ENCODE peak calls at places on chromosomes 4 and X, in five cellular contexts. T is lung, G is thoracic aorta, W is brain microvascular endothelial cell, B is HCT116. K is an unnamed sample.

GRCh38 chr4:19748911-19749473 is 502.7 kb upstream of the SLIT2 start:
- DNase-seq in T (peak), G (no peak), W (no peak), B (no peak), K (no peak)

GRCh38 chr4:4735870-4736269 is 123.6 kb upstream of the MSX1 start:
- DNase-seq in T (no peak), G (no peak), W (no peak), B (no peak), K (no peak)

GRCh38 chrX:99353412-99353811 is 1056.7 kb downstream of the PCDH19 start:
- DNase-seq in T (no peak), G (no peak), W (no peak), B (no peak), K (no peak)

GRCh38 chrX:51955200-51955599 is 61.8 kb downstream of the MAGED1 start:
- DNase-seq in T (no peak), G (no peak), W (no peak), B (no peak), K (no peak)

GRCh38 chrX:47612418-47612817 is 7.2 kb downstream of the SYN1 start:
- DNase-seq in T (no peak), G (no peak), W (no peak), B (no peak), K (no peak)

GRCh38 chrX:15146515-15146914 is 123.4 kb downstream of the ASB9 start:
- DNase-seq in T (no peak), G (no peak), W (peak), B (no peak), K (no peak)

GRCh38 chrX:74349387-74349786 is 45.4 kb downstream of the ZCCHC13 start:
- DNase-seq in T (no peak), G (no peak), W (peak), B (peak), K (no peak)

GRCh38 chr4:1381944-1382541 is 24.2 kb downstream of the NKX1-1 start:
- DNase-seq in T (no peak), G (no peak), W (no peak), B (no peak), K (no peak)

GRCh38 chrX:72061091-72061490 is 70.6 kb downstream of the RTL5 start:
- DNase-seq in T (no peak), G (no peak), W (no peak), B (no peak), K (no peak)

GRCh38 chr4:154911097-154911496 is 130.0 kb downstream of the RBM46 start:
- DNase-seq in T (no peak), G (no peak), W (no peak), B (no peak), K (no peak)

GRCh38 chrX:150364347-150365050 is 1.4 kb downstream of the MAMLD1 start:
- DNase-seq in T (peak), G (no peak), W (no peak), B (no peak), K (no peak)

GRCh38 chrX:119655125-119655524 is 37.8 kb downstream of the SEPTIN6 start:
- DNase-seq in T (no peak), G (no peak), W (peak), B (no peak), K (no peak)

GRCh38 chr4:184216436-184217004 is 1.2 kb downstream of the ENPP6 start:
- DNase-seq in T (no peak), G (no peak), W (no peak), B (no peak), K (no peak)

GRCh38 chr4:24209131-24209530 is 319.3 kb upstream of the PPARGC1A start:
- DNase-seq in T (no peak), G (no peak), W (no peak), B (no peak), K (no peak)

GRCh38 chr4:6275898-6276563 is 6.4 kb downstream of the WFS1 start:
- DNase-seq in T (no peak), G (no peak), W (no peak), B (no peak), K (no peak)

GRCh38 chr4:13244342-13244905 is 239.7 kb downstream of the RAB28 start:
- DNase-seq in T (no peak), G (no peak), W (no peak), B (no peak), K (no peak)

GRCh38 chrX:140508958-140509357 is 4.1 kb upstream of the SOX3 start:
- DNase-seq in T (no peak), G (no peak), W (no peak), B (no peak), K (no peak)

GRCh38 chr4:138911903-138912713 is 103.5 kb upstream of the NOCT start:
- DNase-seq in T (no peak), G (no peak), W (no peak), B (no peak), K (no peak)

GRCh38 chrX:108070891-108071290 is 20.5 kb downstream of the PSMD10 start:
- DNase-seq in T (no peak), G (no peak), W (peak), B (no peak), K (no peak)

GRCh38 chr4:140807491-140808257 is 51.5 kb upstream of the TBC1D9 start:
- DNase-seq in T (no peak), G (no peak), W (peak), B (no peak), K (no peak)

GRCh38 chrX:100635040-100635439 is 1.6 kb downstream of the TSPAN6 start:
- DNase-seq in T (no peak), G (no peak), W (no peak), B (no peak), K (no peak)

GRCh38 chrX:68684291-68684918 is 36.9 kb downstream of the STARD8 start:
- DNase-seq in T (no peak), G (no peak), W (no peak), B (no peak), K (peak)

GRCh38 chr4:73726000-73726399 is 14.4 kb upstream of the CXCL8 start:
- DNase-seq in T (no peak), G (no peak), W (peak), B (peak), K (no peak)

GRCh38 chr4:22456291-22456690 is 59.6 kb downstream of the ADGRA3 start:
- DNase-seq in T (no peak), G (no peak), W (no peak), B (no peak), K (no peak)

GRCh38 chr4:144709793-144710525 is 64.0 kb downstream of the HHIP start:
- DNase-seq in T (no peak), G (no peak), W (peak), B (peak), K (no peak)

GRCh38 chr4:151912626-151913025 is 151.8 kb upstream of the GATB start:
- DNase-seq in T (no peak), G (no peak), W (no peak), B (no peak), K (no peak)

GRCh38 chr4:10164877-10165283 is 48.3 kb upstream of the WDR1 start:
- DNase-seq in T (no peak), G (no peak), W (peak), B (peak), K (no peak)

GRCh38 chr4:130738233-130738632 is 1642.3 kb downstream of the C4orf33 start:
- DNase-seq in T (no peak), G (no peak), W (no peak), B (no peak), K (no peak)

GRCh38 chr4:99117876-99118693 is 26.0 kb downstream of the ADH4 start:
- DNase-seq in T (no peak), G (no peak), W (no peak), B (no peak), K (no peak)

GRCh38 chr4:1008840-1009646 is 2.4 kb upstream of the FGFRL1 start:
- DNase-seq in T (peak), G (no peak), W (no peak), B (no peak), K (no peak)

GRCh38 chrX:129759576-129760061 is 20.1 kb upstream of the SASH3 start:
- DNase-seq in T (no peak), G (no peak), W (peak), B (no peak), K (peak)

GRCh38 chr4:72569719-72570235 is 756 bp upstream of the ADAMTS3 start:
- DNase-seq in T (no peak), G (no peak), W (no peak), B (no peak), K (no peak)

GRCh38 chr4:114417214-114417613 is 181.4 kb upstream of the UGT8 start:
- DNase-seq in T (no peak), G (no peak), W (no peak), B (peak), K (no peak)

GRCh38 chr4:48431401-48431800 is 51.7 kb upstream of the SLC10A4 start:
- DNase-seq in T (no peak), G (no peak), W (no peak), B (no peak), K (no peak)

GRCh38 chr4:13984996-13985780 is 357.7 kb upstream of the BOD1L1 start:
- DNase-seq in T (no peak), G (no peak), W (peak), B (no peak), K (no peak)

GRCh38 chr4:177100307-177100706 is 209.4 kb upstream of the NEIL3 start:
- DNase-seq in T (no peak), G (no peak), W (no peak), B (no peak), K (no peak)

GRCh38 chrX:145609951-145610511 is 207.6 kb upstream of the SLITRK2 start:
- DNase-seq in T (no peak), G (no peak), W (peak), B (no peak), K (no peak)

GRCh38 chr4:21802406-21802805 is 146.2 kb downstream of the KCNIP4 start:
- DNase-seq in T (no peak), G (no peak), W (peak), B (no peak), K (no peak)

GRCh38 chr4:133938061-133938460 is 263.5 kb downstream of the PABPC4L start:
- DNase-seq in T (no peak), G (no peak), W (no peak), B (no peak), K (no peak)

GRCh38 chr4:133943081-133943480 is 258.5 kb downstream of the PABPC4L start:
- DNase-seq in T (no peak), G (no peak), W (no peak), B (no peak), K (no peak)
- TF ChIP-seq CTCF in T (no peak), G (no peak), W (no peak), B (no peak), K (no peak)

DNA sequence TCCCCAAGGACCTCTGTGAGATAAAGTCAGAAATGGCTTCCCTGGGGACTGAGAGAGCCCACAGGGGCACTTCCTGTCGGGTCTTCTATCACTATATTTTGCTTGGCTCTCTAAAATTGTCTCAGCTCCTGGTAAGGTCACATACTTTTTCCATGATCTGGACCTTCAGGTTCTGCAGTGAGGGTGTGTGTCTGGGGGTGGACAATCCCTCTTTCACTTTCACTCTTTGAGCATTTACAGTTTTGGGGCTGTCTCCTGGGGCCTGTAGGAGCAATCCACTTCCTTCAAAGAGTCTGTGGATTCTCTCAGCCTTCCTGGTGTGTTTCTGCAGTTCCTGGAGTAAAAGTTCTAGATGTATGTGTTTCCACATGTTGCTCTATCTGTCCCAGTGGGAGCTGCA is 335.7 kb downstream of the FSTL5 start:
- DNase-seq in T (no peak), G (no peak), W (peak), B (no peak), K (no peak)
- H3K4me3 ChIP-seq in T (no peak), G (no peak), W (no peak), B (no peak), K (no peak)

GRCh38 chr4:147831452-147832192 is 99.7 kb downstream of the ARHGAP10 start:
- DNase-seq in T (peak), G (peak), W (peak), B (peak), K (peak)

GRCh38 chr4:147833741-147834140 is 101.9 kb downstream of the ARHGAP10 start:
- DNase-seq in T (no peak), G (no peak), W (no peak), B (no peak), K (no peak)

GRCh38 chr4:147833254-147833653 is 101.4 kb downstream of the ARHGAP10 start:
- DNase-seq in T (no peak), G (no peak), W (no peak), B (no peak), K (no peak)

GRCh38 chr4:147836807-147837206 is 104.9 kb downstream of the ARHGAP10 start:
- DNase-seq in T (no peak), G (no peak), W (no peak), B (no peak), K (no peak)

GRCh38 chr4:147834480-147834879 is 102.6 kb downstream of the ARHGAP10 start:
- DNase-seq in T (no peak), G (no peak), W (no peak), B (no peak), K (no peak)
- H3K27ac ChIP-seq in T (no peak), G (no peak), W (no peak), B (no peak), K (peak)

GRCh38 chr4:145956288-145956890 is 17.8 kb upstream of the ZNF827 start:
- DNase-seq in T (no peak), G (no peak), W (peak), B (no peak), K (no peak)
- TF ChIP-seq CTCF in T (peak), G (peak), W (peak), B (peak), K (peak)

DNA sequence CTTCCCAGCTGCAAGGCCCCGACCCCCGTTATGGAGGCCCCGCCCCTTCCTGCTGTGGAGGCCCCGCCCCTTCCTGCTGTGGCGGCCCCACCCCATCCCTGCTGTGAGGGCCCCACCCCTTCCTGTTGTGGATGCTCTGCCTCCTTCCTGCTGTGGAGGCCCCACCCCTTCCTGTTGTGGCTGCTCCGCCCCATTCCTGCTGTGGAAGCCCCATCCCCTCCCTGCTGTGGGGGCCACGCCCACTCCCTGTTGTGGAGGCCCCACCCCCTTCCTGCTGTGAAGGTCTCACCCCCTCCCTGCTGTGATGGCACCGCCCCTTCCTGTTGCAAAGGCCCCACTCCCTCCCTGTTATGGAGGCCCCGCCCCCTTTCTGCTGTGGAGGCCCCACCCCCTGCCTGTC is 104.9 kb upstream of the PSAPL1 start:
- DNase-seq in T (no peak), G (no peak), W (peak), B (peak), K (no peak)
- H3K4me3 ChIP-seq in T (no peak), G (no peak), W (no peak), B (peak), K (no peak)

GRCh38 chrX:45602151-45602550 is 401.5 kb upstream of the DIPK2B start:
- DNase-seq in T (no peak), G (no peak), W (no peak), B (no peak), K (no peak)
- H3K27ac ChIP-seq in T (no peak), G (no peak), W (no peak), B (no peak), K (no peak)

DNA sequence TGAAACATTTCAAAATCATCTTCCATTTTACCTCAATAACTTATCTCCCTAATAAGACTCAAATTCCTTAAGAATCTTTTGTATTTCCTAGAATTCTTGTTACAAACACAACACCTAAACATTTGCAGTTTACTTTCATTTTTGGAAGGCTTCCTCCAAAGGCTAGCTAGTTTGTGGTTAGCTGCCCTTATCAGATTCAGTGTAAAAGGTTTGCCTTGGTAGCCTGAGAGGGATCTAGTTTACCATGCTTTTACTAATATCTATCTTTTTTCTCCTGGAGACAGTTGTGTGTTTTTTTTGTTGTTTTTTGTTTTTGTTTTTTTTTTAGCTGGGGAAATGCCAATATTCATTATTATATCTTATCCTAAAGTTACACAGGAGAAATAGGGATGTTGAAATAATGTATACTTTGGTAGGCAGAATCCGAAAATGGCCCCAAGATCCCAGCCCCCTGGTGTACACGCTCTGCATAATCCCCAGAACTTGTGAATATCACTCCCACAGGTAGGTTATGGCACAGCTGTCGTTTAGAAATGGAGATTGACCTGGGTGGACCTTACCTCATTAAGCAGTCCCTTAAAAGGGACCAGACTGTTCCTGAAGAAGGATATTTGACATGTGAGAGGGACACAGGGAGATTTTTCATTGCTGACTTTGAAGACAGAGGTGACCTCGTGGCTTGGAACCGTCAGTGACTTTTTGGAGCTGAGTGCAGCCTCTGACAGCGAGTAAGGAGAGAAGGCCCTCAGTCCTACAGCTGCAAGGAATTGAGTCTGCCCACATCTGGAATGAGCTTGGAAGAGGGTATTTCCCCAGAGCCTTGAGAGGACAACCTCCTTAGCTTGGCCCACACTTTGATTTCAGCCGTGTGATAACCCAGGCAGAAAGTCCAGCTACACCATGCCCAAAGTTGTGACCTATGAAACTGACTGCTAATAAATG is 33.4 kb downstream of the SEPTIN11 start:
- DNase-seq in T (no peak), G (no peak), W (no peak), B (no peak), K (no peak)
- TF ChIP-seq CTCF in T (no peak), G (no peak), W (peak), B (peak), K (no peak)

DNA sequence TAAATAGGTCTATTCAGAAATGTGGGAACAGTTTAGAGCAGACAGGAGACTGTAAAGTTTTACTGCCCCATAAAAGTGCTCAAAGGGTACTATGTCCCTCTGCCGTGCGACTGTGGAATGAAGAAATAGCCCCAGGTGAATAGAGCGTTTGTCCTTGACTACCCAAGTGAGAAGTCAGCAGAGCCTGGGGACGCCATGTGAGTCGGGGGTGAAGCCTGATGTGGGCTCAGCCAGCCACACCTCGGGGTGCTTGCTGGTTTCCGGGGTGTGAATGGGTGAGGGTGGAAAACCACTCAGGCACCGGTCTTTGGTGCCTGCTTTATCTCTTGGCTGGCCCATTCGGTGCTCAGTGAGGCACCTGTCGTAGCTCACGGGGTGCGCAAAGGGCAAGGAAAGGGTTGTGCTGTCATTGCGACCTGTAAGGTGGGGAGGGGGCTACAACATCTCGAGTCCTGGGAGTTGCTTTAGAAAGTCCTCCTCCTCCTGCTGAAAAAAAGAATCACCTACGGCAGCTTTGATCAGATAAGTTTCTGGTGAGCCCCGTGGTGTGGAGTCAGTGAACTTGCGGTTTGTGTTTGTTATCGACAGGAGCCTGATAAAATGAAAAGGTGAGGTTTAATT is 895 bp downstream of the TRIM2 start:
- DNase-seq in T (no peak), G (no peak), W (no peak), B (no peak), K (no peak)
- H3K4me3 ChIP-seq in T (no peak), G (no peak), W (peak), B (peak), K (no peak)